ENCODE peak calls at places on chromosomes 4 and X, in five cellular contexts. T is Peyer's patch, U is dorsolateral prefrontal cortex, F is colonic mucosa, Z is foreskin fibroblast. G is an unnamed sample.

GRCh38 chr4:13483142-13484044 is 747 bp downstream of the RAB28 start:
- DNase-seq in T (peak; percentile 56), U (peak; percentile 46), F (peak; percentile 56), Z (peak; percentile 64), G (peak; percentile 42)

GRCh38 chr4:167622481-167623240 is 388.4 kb upstream of the SPOCK3 start:
- DNase-seq in T (peak; percentile 51), U (peak; percentile 79), F (peak; percentile 34), Z (peak; percentile 21), G (peak; percentile 53)

GRCh38 chr4:70839537-70840093 is at the start of gene GRSF1:
- DNase-seq in T (peak; percentile 97), U (peak; percentile 90), F (peak; percentile 97), Z (peak; percentile 92), G (peak; percentile 97)

GRCh38 chr4:154124539-154125255 is 335.8 kb upstream of the SFRP2 start:
- DNase-seq in T (no peak), U (no peak), F (no peak), Z (peak; percentile 67), G (no peak)

GRCh38 chr4:55397521-55398321 is 2.0 kb downstream of the TMEM165 start:
- DNase-seq in T (no peak), U (no peak), F (no peak), Z (peak; percentile 64), G (no peak)

GRCh38 chr4:166512267-166512666 is 639.2 kb downstream of the TLL1 start:
- DNase-seq in T (no peak), U (no peak), F (no peak), Z (no peak), G (no peak)

GRCh38 chrX:15418041-15418706 is 34.0 kb upstream of the VEGFD start:
- DNase-seq in T (no peak), U (no peak), F (no peak), Z (peak; percentile 53), G (no peak)

GRCh38 chr4:148112231-148112982 is 329.8 kb downstream of the NR3C2 start:
- DNase-seq in T (no peak), U (no peak), F (no peak), Z (peak; percentile 16), G (no peak)

GRCh38 chr4:44150091-44150576 is 298.5 kb downstream of the KCTD8 start:
- DNase-seq in T (no peak), U (no peak), F (no peak), Z (no peak), G (no peak)

GRCh38 chrX:115560211-115560977 is 580 bp upstream of the PLS3 start:
- DNase-seq in T (no peak), U (no peak), F (peak; percentile 24), Z (no peak), G (no peak)

GRCh38 chr4:162921178-162921785 is 245.4 kb downstream of the NAF1 start:
- DNase-seq in T (no peak), U (no peak), F (no peak), Z (no peak), G (no peak)

GRCh38 chr4:172650758-172651495 is 517.7 kb upstream of the GALNT7 start:
- DNase-seq in T (no peak), U (no peak), F (no peak), Z (peak; percentile 0), G (no peak)

GRCh38 chr4:87521757-87522374 is 7.3 kb downstream of the SPARCL1 start:
- DNase-seq in T (no peak), U (no peak), F (no peak), Z (peak; percentile 29), G (no peak)

GRCh38 chrX:139881572-139881971 is 51.3 kb downstream of the ATP11C start:
- DNase-seq in T (no peak), U (no peak), F (no peak), Z (no peak), G (no peak)

GRCh38 chrX:642436-643210 is 12.0 kb downstream of the SHOX start:
- DNase-seq in T (no peak), U (no peak), F (no peak), Z (no peak), G (no peak)

GRCh38 chr4:165198329-165198728 is 9.0 kb upstream of the KLHL2 start:
- DNase-seq in T (no peak), U (no peak), F (no peak), Z (no peak), G (no peak)

GRCh38 chr4:110611968-110612447 is 10.9 kb downstream of the PITX2 start:
- DNase-seq in T (no peak), U (no peak), F (no peak), Z (no peak), G (no peak)

GRCh38 chrX:154430916-154431315 is 2.4 kb downstream of the ATP6AP1 start:
- DNase-seq in T (no peak), U (no peak), F (no peak), Z (no peak), G (no peak)

GRCh38 chrX:9396930-9397329 is 67.9 kb upstream of the TBL1X start:
- DNase-seq in T (no peak), U (no peak), F (no peak), Z (no peak), G (no peak)

GRCh38 chr4:33543941-33544450 is 2700.3 kb downstream of the ARAP2 start:
- DNase-seq in T (no peak), U (no peak), F (no peak), Z (no peak), G (no peak)

GRCh38 chrX:150372280-150372679 is 9.2 kb downstream of the MAMLD1 start:
- DNase-seq in T (no peak), U (no peak), F (no peak), Z (no peak), G (no peak)

GRCh38 chrX:129744881-129745321 is 6.1 kb downstream of the XPNPEP2 start:
- DNase-seq in T (no peak), U (no peak), F (no peak), Z (no peak), G (no peak)

GRCh38 chrX:82912401-82912800 is 595.7 kb upstream of the POU3F4 start:
- DNase-seq in T (no peak), U (no peak), F (no peak), Z (no peak), G (no peak)
- H3K4me3 ChIP-seq in T (no peak overlapping the region), U (no peak overlapping the region), F (no peak overlapping the region), Z (no peak overlapping the region), G (no peak overlapping the region)

DNA sequence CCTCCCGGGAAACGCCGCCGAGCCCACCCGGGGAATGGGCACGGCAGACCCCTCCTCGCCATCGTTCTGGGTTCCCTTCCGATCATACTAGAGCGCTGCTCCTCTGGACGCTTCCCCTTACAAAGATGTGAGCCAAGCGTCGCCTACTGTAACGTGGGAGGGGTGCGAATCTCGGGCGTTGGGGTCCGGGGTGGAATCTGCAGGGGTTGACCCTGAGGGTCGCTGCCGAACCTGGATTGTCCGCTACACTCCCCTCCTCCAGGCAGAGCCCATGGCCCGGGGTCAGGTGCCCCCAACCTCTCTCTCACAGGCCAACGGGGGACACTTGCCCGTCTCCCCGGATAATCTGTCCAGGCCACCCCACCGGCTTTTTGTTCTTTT is 13.8 kb downstream of the BCOR start:
- DNase-seq in T (no peak), U (no peak), F (no peak), Z (no peak), G (no peak)
- H3K4me3 ChIP-seq in T (peak overlapping the region; percentile 47), U (peak overlapping the region; percentile 47), F (peak overlapping the region; percentile 34), Z (peak overlapping the region; percentile 42), G (no peak overlapping the region)

DNA sequence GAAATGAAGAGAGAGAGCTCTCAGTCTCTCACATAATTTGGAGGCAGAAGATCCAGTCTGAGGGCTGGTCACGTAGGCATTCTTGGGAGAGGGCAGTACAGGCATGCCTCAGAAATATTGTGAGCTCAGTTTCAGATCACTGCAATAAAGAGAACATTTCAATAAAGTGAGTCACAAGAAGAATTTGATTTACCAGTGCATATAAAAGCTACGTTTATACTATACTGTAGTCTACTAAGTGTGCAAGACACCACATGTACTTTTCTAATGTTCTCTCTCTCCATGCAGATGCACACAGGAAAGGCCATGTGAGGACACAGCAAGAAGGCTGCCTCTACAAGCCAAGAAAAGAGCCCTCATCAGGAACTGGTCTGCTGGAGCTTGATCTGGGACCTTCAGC is 583.5 kb upstream of the FAT1 start:
- DNase-seq in T (no peak), U (no peak), F (no peak), Z (peak; percentile 23), G (no peak)
- H3K4me3 ChIP-seq in T (no peak overlapping the region), U (no peak overlapping the region), F (no peak overlapping the region), Z (no peak overlapping the region), G (no peak overlapping the region)

DNA sequence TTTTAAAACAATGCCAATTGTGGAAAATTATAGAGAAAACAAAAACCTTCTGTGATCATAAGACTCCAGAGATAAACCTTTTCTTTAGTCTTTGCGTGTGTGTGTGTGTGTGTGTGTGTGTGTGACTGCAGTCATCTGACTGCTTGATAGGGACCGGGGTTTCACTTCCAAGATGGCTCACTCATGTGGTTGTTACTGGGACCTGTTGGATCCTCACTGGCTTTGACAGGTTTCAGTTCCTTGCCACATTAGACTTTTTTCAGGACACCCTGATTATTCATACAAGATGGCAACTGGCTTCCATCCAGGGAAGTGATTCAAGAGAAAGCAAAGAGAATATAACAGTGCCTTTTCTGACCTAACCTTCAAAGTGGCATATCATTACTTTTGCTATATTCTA is 21.9 kb upstream of the MAD2L1 start:
- DNase-seq in T (no peak), U (no peak), F (no peak), Z (no peak), G (no peak)
- H3K4me3 ChIP-seq in T (no peak overlapping the region), U (no peak overlapping the region), F (no peak overlapping the region), Z (no peak overlapping the region), G (no peak overlapping the region)

DNA sequence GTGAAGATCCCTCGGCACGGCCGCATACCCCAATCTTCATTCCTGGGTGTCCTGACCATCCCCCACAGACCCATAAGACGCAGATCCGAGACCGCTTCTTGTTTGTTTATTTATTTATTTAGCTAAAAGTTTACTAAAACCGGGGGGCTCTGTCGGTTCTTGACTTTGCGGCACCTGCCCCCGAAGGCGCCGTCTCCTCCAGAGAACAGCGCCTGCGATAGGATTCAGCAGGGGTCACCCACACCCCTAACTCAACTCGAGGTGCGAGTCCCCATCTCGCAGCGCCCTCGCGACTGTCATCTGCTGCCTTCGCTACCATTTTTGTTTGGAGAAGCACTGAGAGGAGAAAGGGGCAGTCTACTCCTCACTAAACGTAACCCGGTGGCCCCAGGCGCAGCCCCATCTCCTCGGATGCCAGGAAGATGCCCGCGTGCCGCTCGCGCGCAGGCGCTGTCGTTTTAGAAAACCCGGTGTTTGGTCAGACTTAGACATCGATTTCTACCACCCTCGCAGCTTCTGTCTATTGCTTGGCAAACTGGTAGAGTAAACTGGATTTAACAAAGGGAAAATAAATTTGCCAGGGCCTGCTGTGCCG is 18.9 kb upstream of the GPR101 start:
- DNase-seq in T (no peak), U (no peak), F (no peak), Z (no peak), G (peak; percentile 35)
- H3K4me3 ChIP-seq in T (peak overlapping the region; percentile 45), U (peak overlapping the region; percentile 54), F (peak overlapping the region; percentile 33), Z (peak overlapping the region; percentile 51), G (peak overlapping the region; percentile 47)

DNA sequence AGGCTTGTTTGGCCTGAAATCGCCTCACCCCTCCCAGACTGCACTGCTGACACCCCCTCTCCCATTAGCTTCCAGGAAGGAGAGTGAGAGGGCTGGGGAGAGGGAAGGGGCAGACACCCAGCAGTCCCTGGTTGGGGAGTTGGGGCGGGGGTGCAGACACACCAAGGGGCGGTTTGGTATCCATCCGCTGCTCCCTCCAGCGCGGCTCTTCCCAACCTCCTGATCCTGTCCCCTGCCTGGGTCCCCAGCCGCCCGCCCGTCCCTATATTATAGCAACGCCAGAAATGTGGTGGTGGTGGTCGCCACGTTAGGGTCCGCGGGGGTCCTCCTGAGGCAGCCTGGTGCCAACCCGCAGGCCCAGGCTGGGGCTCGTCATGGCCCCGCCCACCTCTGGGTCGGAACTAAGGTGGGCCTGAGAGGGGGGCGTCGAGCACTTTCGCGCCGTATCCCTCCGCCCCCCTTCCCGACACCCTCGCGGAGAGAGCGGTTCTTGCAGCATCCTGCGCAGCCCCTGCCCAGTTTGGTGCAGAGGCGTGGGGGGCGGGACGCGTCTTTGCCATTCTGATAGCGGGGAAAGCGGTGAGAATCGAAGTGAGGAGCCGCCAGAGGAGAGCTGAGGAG is 25.1 kb downstream of the GPRASP3 start:
- DNase-seq in T (peak; percentile 44), U (peak; percentile 11), F (no peak), Z (no peak), G (peak; percentile 75)
- H3K4me3 ChIP-seq in T (peak overlapping the region; percentile 53), U (peak overlapping the region; percentile 55), F (peak overlapping the region; percentile 51), Z (peak overlapping the region; percentile 60), G (peak overlapping the region; percentile 41)

GRCh38 chrX:2371026-2371778 is 129.6 kb downstream of the DHRSX start:
- DNase-seq in T (no peak), U (no peak), F (no peak), Z (no peak), G (no peak)
- H3K4me3 ChIP-seq in T (no peak overlapping the region), U (no peak overlapping the region), F (no peak overlapping the region), Z (no peak overlapping the region), G (no peak overlapping the region)